ENCODE peak calls at places on chromosome 6, in six cellular contexts. One of them, this sample, is unnamed.

GRCh38 chr6:40715501-40716403 is 128.6 kb upstream of the LRFN2 start:
- DNase-seq in HepG2: no peak
- DNase-seq in SK-N-SH: no peak
- DNase-seq in GM12878: no peak
- DNase-seq in K562: peak; percentile 90
- DNase-seq in H1: no peak
- DNase-seq in this sample: no peak

GRCh38 chr6:30206799-30207618 is 6.2 kb downstream of the TRIM26 start:
- DNase-seq in GM12878: no peak
- DNase-seq in SK-N-SH: no peak
- DNase-seq in HepG2: peak; percentile 95
- DNase-seq in H1: no peak
- DNase-seq in K562: no peak
- DNase-seq in this sample: no peak

GRCh38 chr6:70652216-70652615 is 15.5 kb upstream of the SMAP1 start:
- DNase-seq in K562: no peak
- DNase-seq in H1: no peak
- DNase-seq in HepG2: peak; percentile 24
- DNase-seq in SK-N-SH: no peak
- DNase-seq in GM12878: no peak
- DNase-seq in this sample: no peak

GRCh38 chr6:46655803-46656202 is 3.0 kb downstream of the SLC25A27 start:
- DNase-seq in GM12878: no peak
- DNase-seq in K562: peak; percentile 31
- DNase-seq in H1: peak; percentile 69
- DNase-seq in SK-N-SH: peak; percentile 34
- DNase-seq in HepG2: peak; percentile 28
- DNase-seq in this sample: peak; percentile 7

GRCh38 chr6:107689190-107689589 is 134.9 kb downstream of the SCML4 start:
- DNase-seq in K562: no peak
- DNase-seq in H1: no peak
- DNase-seq in SK-N-SH: no peak
- DNase-seq in GM12878: no peak
- DNase-seq in HepG2: no peak
- DNase-seq in this sample: no peak

GRCh38 chr6:139965393-139965792 is 590.9 kb upstream of the CITED2 start:
- DNase-seq in GM12878: no peak
- DNase-seq in K562: no peak
- DNase-seq in SK-N-SH: no peak
- DNase-seq in HepG2: no peak
- DNase-seq in H1: no peak
- DNase-seq in this sample: no peak

GRCh38 chr6:56714273-56714672 is 71.6 kb upstream of the DST start:
- DNase-seq in GM12878: no peak
- DNase-seq in SK-N-SH: no peak
- DNase-seq in HepG2: no peak
- DNase-seq in K562: no peak
- DNase-seq in H1: no peak
- DNase-seq in this sample: no peak

GRCh38 chr6:30206152-30206551 is 7.1 kb downstream of the TRIM26 start:
- DNase-seq in K562: no peak
- DNase-seq in SK-N-SH: no peak
- DNase-seq in H1: no peak
- DNase-seq in HepG2: no peak
- DNase-seq in GM12878: no peak
- DNase-seq in this sample: no peak

GRCh38 chr6:154738561-154738961 is 5.3 kb downstream of the SCAF8 start:
- DNase-seq in HepG2: no peak
- DNase-seq in SK-N-SH: no peak
- DNase-seq in GM12878: no peak
- DNase-seq in H1: no peak
- DNase-seq in K562: no peak
- DNase-seq in this sample: no peak

GRCh38 chr6:145744619-145745018 is 9.3 kb upstream of the EPM2A start:
- DNase-seq in H1: no peak
- DNase-seq in GM12878: no peak
- DNase-seq in K562: no peak
- DNase-seq in HepG2: no peak
- DNase-seq in SK-N-SH: no peak
- DNase-seq in this sample: no peak

GRCh38 chr6:150940951-150941350 is 75.4 kb downstream of the MTHFD1L start:
- DNase-seq in HepG2: no peak
- DNase-seq in SK-N-SH: no peak
- DNase-seq in K562: no peak
- DNase-seq in H1: no peak
- DNase-seq in GM12878: no peak
- DNase-seq in this sample: no peak
- H3K27ac ChIP-seq in HepG2: no peak overlapping the region
- H3K27ac ChIP-seq in SK-N-SH: peak overlapping the region; percentile 28
- H3K27ac ChIP-seq in K562: no peak overlapping the region
- H3K27ac ChIP-seq in H1: no peak overlapping the region
- H3K27ac ChIP-seq in GM12878: no peak overlapping the region
- H3K27ac ChIP-seq in this sample: no peak overlapping the region

GRCh38 chr6:123745877-123746276 is 57.8 kb upstream of the NKAIN2 start:
- DNase-seq in K562: no peak
- DNase-seq in HepG2: no peak
- DNase-seq in GM12878: no peak
- DNase-seq in SK-N-SH: no peak
- DNase-seq in H1: no peak
- DNase-seq in this sample: no peak
- TF ChIP-seq GABPA in K562: no peak
- TF ChIP-seq GABPA in HepG2: no peak
- TF ChIP-seq GABPA in GM12878: no peak
- TF ChIP-seq GABPA in SK-N-SH: no peak
- TF ChIP-seq GABPA in H1: no peak
- TF ChIP-seq GABPA in this sample: no peak

GRCh38 chr6:43911625-43912577 is 141.9 kb downstream of the VEGFA start:
- DNase-seq in HepG2: peak; percentile 46
- DNase-seq in GM12878: no peak
- DNase-seq in H1: no peak
- DNase-seq in SK-N-SH: no peak
- DNase-seq in K562: no peak
- DNase-seq in this sample: no peak

GRCh38 chr6:43910638-43911353 is 140.8 kb downstream of the VEGFA start:
- DNase-seq in H1: no peak
- DNase-seq in HepG2: no peak
- DNase-seq in K562: no peak
- DNase-seq in GM12878: no peak
- DNase-seq in SK-N-SH: no peak
- DNase-seq in this sample: no peak

GRCh38 chr6:43910149-43910637 is 140.2 kb downstream of the VEGFA start:
- DNase-seq in SK-N-SH: no peak
- DNase-seq in K562: no peak
- DNase-seq in HepG2: no peak
- DNase-seq in GM12878: no peak
- DNase-seq in H1: no peak
- DNase-seq in this sample: no peak

GRCh38 chr6:43912598-43913387 is 142.8 kb downstream of the VEGFA start:
- DNase-seq in H1: no peak
- DNase-seq in SK-N-SH: no peak
- DNase-seq in HepG2: peak; percentile 69
- DNase-seq in GM12878: no peak
- DNase-seq in K562: no peak
- DNase-seq in this sample: no peak

DNA sequence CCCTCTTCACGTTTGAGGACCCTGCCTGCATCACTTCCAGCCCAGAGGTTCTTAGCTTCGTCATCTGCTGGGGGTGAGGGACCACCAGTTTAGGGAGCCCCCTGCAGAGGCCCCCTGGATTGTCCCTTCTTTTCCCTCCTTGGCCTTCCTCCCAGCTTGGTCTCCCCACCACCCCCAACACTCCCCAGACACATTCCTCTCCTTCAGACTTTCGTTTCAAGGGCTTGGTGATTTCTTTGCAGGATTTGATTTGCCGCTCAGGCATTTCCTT is 141.3 kb downstream of the VEGFA start:
- DNase-seq in GM12878: no peak
- DNase-seq in H1: no peak
- DNase-seq in K562: no peak
- DNase-seq in SK-N-SH: no peak
- DNase-seq in HepG2: no peak
- DNase-seq in this sample: no peak
- H3K27ac ChIP-seq in GM12878: no peak overlapping the region
- H3K27ac ChIP-seq in H1: no peak overlapping the region
- H3K27ac ChIP-seq in K562: peak overlapping the region; percentile 72
- H3K27ac ChIP-seq in SK-N-SH: no peak overlapping the region
- H3K27ac ChIP-seq in HepG2: peak overlapping the region; percentile 85
- H3K27ac ChIP-seq in this sample: no peak overlapping the region

DNA sequence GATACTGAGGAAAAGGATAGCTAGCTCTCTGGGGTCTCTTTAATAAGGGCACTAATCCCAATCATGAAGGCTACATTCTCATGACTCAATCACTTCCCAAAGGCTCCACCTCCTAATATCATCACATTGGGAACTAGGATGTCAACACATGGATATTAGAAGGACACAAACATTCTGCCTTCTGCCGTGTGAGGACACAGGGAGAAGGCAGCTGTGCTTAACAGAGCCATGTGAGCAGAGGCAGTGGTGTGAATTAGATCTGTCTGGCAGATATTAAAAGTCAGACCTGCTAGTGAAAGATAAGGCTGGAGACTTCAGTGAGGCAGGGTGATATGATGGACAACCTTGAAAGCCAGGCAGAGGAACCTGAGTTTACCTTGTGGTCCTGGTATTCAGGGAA is 341.9 kb downstream of the ARHGAP18 start:
- DNase-seq in GM12878: no peak
- DNase-seq in H1: no peak
- DNase-seq in K562: no peak
- DNase-seq in HepG2: no peak
- DNase-seq in SK-N-SH: no peak
- DNase-seq in this sample: no peak
- TF ChIP-seq GABPA in GM12878: no peak
- TF ChIP-seq GABPA in H1: no peak
- TF ChIP-seq GABPA in K562: no peak
- TF ChIP-seq GABPA in HepG2: no peak
- TF ChIP-seq GABPA in SK-N-SH: no peak
- TF ChIP-seq GABPA in this sample: no peak

GRCh38 chr6:144295981-144296767 is 11.0 kb downstream of the UTRN start:
- DNase-seq in K562: no peak
- DNase-seq in SK-N-SH: no peak
- DNase-seq in HepG2: no peak
- DNase-seq in H1: no peak
- DNase-seq in GM12878: no peak
- DNase-seq in this sample: no peak

GRCh38 chr6:144294016-144294415 is 8.9 kb downstream of the UTRN start:
- DNase-seq in GM12878: no peak
- DNase-seq in HepG2: no peak
- DNase-seq in H1: no peak
- DNase-seq in SK-N-SH: no peak
- DNase-seq in K562: no peak
- DNase-seq in this sample: no peak

GRCh38 chr6:144297498-144298166 is 12.5 kb downstream of the UTRN start:
- DNase-seq in K562: no peak
- DNase-seq in GM12878: no peak
- DNase-seq in SK-N-SH: no peak
- DNase-seq in HepG2: no peak
- DNase-seq in H1: no peak
- DNase-seq in this sample: no peak

GRCh38 chr6:144296973-144297372 is 11.8 kb downstream of the UTRN start:
- DNase-seq in GM12878: no peak
- DNase-seq in HepG2: no peak
- DNase-seq in K562: no peak
- DNase-seq in H1: no peak
- DNase-seq in SK-N-SH: no peak
- DNase-seq in this sample: no peak

GRCh38 chr6:144298167-144298671 is 13.1 kb downstream of the UTRN start:
- DNase-seq in H1: no peak
- DNase-seq in K562: no peak
- DNase-seq in HepG2: no peak
- DNase-seq in SK-N-SH: no peak
- DNase-seq in GM12878: no peak
- DNase-seq in this sample: no peak
- H3K27ac ChIP-seq in H1: no peak overlapping the region
- H3K27ac ChIP-seq in K562: no peak overlapping the region
- H3K27ac ChIP-seq in HepG2: peak overlapping the region; percentile 20
- H3K27ac ChIP-seq in SK-N-SH: no peak overlapping the region
- H3K27ac ChIP-seq in GM12878: no peak overlapping the region
- H3K27ac ChIP-seq in this sample: no peak overlapping the region

DNA sequence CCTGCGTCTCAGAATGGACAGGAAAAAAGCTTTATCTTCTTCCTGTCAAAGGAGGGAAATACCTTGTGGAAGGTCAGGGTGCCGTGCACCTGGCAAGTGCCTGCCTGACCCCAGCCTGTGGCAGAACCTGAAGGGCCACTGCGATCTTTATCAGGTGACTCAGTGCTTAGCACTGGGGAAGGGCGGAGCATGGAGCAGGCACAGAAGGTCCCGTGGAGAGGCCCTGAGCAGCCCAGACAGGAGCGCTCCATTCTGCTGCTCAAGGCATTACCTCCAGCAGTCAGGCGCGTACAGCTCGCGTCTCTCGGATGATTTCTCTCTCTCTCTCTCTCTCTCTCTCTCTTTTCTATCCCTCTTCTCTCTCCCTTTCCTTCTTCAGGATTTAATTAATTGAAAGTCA is 31.7 kb downstream of the FOXC1 start:
- DNase-seq in H1: no peak
- DNase-seq in GM12878: no peak
- DNase-seq in HepG2: no peak
- DNase-seq in K562: peak; percentile 26
- DNase-seq in SK-N-SH: no peak
- DNase-seq in this sample: no peak
- TF ChIP-seq GABPA in H1: no peak
- TF ChIP-seq GABPA in GM12878: no peak
- TF ChIP-seq GABPA in HepG2: no peak
- TF ChIP-seq GABPA in K562: no peak
- TF ChIP-seq GABPA in SK-N-SH: no peak
- TF ChIP-seq GABPA in this sample: no peak

This sample was measured in HL-60.